ENCODE peak calls at places on chromosomes 5 and 9, in five cellular contexts. M is CD8-positive, alpha-beta T cell; P is endodermal cell; R is ascending aorta; V is adrenal gland. A is an unnamed sample. For H3K4me1, the result is how much of the 10 kb centered on the place peaks cover.

GRCh38 chr5:113487411-113487778 is 858 bp downstream of the MCC start:
- DNase-seq in M (no peak), V (no peak), P (no peak), R (no peak), A (no peak)

GRCh38 chr9:116617389-116617788 is 69.7 kb upstream of the TRIM32 start:
- DNase-seq in R (no peak), M (no peak), V (no peak), P (no peak), A (no peak)

GRCh38 chr5:168869615-168870227 is 290.6 kb upstream of the PANK3 start:
- DNase-seq in V (no peak), M (no peak), P (no peak), R (no peak), A (no peak)

GRCh38 chr9:7432989-7433388 is 366.6 kb downstream of the DMAC1 start:
- DNase-seq in P (no peak), M (no peak), R (no peak), V (no peak), A (no peak)

GRCh38 chr5:41636605-41637004 is 126.2 kb upstream of the PLCXD3 start:
- DNase-seq in R (no peak), M (no peak), P (peak), V (no peak), A (no peak)

GRCh38 chr9:127942152-127943010 is 4.7 kb upstream of the DPM2 start:
- DNase-seq in R (peak), V (peak), P (peak), M (no peak), A (no peak)

GRCh38 chr9:4861145-4861544 is 68.4 kb downstream of the RCL1 start:
- DNase-seq in M (no peak), R (no peak), V (no peak), P (no peak), A (no peak)

GRCh38 chr5:141094481-141095262 is at the start of gene PCDHB2:
- DNase-seq in R (no peak), P (peak), M (no peak), V (no peak), A (no peak)

GRCh38 chr5:36734422-36734821 is 128.0 kb downstream of the SLC1A3 start:
- DNase-seq in M (no peak), R (no peak), V (no peak), P (no peak), A (no peak)

GRCh38 chr9:94610181-94610591 is 16.6 kb upstream of the FBP2 start:
- DNase-seq in P (no peak), R (no peak), M (no peak), V (no peak), A (no peak)

GRCh38 chr5:181243020-181243520 is 636 bp downstream of the RACK1 start:
- DNase-seq in R (no peak), M (no peak), V (no peak), P (no peak), A (no peak)

GRCh38 chr9:81613002-81613750 is 76.2 kb downstream of the TLE1 start:
- DNase-seq in P (no peak), R (peak), M (no peak), V (no peak), A (peak)

GRCh38 chr5:156414381-156414780 is 87.4 kb downstream of the SGCD start:
- DNase-seq in M (no peak), R (no peak), V (no peak), P (no peak), A (no peak)

GRCh38 chr5:50905996-50906395 is 239.6 kb downstream of the PARP8 start:
- DNase-seq in P (no peak), R (no peak), V (no peak), M (no peak), A (no peak)

GRCh38 chr5:53871050-53871449 is 310.6 kb downstream of the NDUFS4 start:
- DNase-seq in V (no peak), R (no peak), M (no peak), P (no peak), A (no peak)

GRCh38 chr9:75866273-75866871 is 24.1 kb upstream of the PCSK5 start:
- DNase-seq in P (peak), R (peak), M (peak), V (peak), A (no peak)

GRCh38 chr9:113998529-113999255 is 79.4 kb downstream of the AMBP start:
- DNase-seq in M (no peak), P (peak), V (peak), R (peak), A (no peak)

GRCh38 chr9:93567271-93567959 is 9.0 kb upstream of the PHF2 start:
- DNase-seq in M (no peak), P (peak), V (no peak), R (no peak), A (no peak)

GRCh38 chr5:34833991-34834793 is 4.8 kb upstream of the TTC23L start:
- DNase-seq in R (no peak), V (no peak), P (no peak), M (no peak), A (no peak)

GRCh38 chr5:14118551-14119320 is 24.4 kb upstream of the TRIO start:
- DNase-seq in P (peak), R (no peak), V (no peak), M (no peak), A (no peak)

GRCh38 chr5:169805527-169805934 is 168.5 kb downstream of the DOCK2 start:
- DNase-seq in M (no peak), R (no peak), P (peak), V (no peak), A (no peak)

GRCh38 chr5:22916393-22916792 is 63.2 kb upstream of the CDH12 start:
- DNase-seq in P (no peak), V (no peak), M (no peak), R (no peak), A (no peak)

DNA sequence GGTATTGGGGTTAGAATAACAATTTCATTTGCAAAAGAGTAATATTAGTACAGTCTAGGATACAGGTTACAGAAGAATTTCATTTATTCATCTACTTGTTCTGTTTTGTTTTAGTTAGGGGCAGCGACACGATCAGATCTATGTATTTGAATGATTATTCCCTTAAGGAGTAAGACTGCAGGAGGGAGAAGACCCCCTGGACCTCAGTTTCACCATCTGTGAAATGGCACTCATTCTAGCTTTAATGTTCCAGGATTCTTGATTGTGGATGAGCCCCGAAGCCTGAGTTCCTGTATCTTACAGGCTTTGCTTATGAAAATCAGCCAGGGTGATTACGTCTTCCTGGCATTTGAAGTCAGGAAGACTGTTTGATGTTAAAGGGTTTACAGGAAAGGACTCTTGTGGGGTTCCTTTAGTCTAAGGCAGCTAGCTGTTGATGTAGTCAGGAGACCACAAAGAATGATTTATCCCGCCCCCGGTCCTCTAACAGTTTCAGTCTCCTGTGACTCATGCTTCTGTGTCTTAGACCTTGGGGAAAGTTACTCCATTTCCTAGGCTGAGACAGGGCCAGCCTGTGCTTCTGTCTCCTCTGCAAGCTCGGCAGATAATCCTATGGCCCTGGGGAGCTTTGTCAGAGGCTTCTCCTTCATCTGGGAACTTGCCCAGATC is 11.5 kb downstream of the SMIM3 start:
- DNase-seq in V (peak), M (peak), R (peak), P (peak), A (peak)
- H3K4me3 ChIP-seq in V (no peak), M (peak), R (no peak), P (no peak), A (peak)

DNA sequence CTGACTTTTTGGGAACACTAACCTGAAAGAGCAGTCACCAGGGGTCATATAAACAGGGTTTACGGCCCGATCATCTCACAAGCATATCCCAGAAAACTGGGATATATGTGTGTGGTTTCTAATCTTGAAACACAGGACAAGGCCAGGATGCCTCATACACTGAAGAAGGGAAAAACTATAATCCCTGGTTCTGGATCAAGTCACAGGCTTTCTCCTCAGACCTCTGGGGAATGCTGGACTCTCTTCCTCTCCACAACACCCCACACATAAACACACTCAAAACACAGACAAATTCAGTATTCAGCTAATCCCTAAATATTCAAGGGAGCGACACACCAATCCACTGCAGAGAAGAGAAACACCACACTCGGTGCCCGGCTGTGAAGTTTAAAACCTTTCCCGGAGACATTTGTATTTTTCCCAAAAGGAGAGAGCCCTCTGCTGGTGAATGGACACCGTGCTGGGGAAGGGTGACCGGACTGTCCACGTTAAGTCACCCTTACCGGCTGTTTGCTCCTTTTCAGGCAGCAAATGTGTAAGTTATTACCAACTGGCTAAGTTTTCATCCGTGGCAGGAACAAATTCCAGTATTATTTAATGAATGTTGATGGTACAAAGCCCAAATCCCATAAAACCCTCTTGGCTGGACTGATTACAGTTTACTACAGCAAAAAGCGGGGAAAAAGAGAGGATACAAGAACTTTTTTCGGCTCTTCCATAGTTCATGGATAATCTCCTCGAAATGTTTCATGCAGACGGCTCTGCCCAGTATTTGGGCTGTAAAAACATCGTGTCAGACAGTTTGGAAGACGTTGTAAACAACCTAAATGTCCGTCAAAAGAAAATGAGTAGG is 131.0 kb upstream of the SLC30A5 start:
- DNase-seq in P (peak), V (peak), M (no peak), R (peak), A (no peak)
- TF ChIP-seq CTCF in P (peak), V (peak), M (no peak), R (peak), A (peak)

GRCh38 chr5:38465045-38465444 is 91.4 kb downstream of the LIFR start:
- DNase-seq in V (no peak), M (no peak), P (no peak), R (no peak), A (no peak)
- H3K4me1 ChIP-seq in V (under half), M (under half), P (under half), R (half or more), A (half or more)

DNA sequence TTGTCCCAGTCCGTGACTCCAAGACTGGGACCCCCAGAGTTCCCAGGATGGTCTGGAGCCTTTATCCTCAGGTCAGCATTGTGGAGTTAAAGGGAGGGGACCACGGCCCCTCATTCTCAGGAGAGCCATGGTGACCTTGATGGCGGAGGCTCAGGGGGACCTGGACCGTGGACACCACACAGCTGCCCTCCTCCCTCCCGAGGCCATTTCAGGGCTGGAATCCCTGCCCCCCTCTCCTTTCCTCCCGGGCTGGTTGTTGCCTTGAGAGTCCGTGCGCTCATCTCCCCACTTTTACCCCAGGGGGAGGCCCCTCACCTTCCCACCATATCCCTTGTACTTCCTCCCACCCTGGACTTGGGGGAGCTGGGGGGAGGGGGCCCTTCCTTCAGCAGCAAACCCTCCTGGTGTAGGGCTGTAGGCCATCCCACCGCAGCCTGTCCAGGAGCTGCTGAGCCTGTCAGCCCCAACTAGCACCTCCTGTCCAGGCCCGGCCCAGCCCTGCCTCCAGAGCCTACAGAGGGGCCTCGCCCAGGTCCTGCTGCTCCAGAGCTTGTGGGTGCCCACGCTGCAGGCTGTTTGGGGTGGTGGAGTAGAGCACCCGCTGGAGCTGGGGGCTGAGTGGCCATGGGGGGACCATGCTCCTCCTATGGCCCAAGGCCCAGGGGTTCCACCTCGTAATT is 14.3 kb upstream of the AJM1 start:
- DNase-seq in M (no peak), R (no peak), V (no peak), P (no peak), A (no peak)
- H3K4me3 ChIP-seq in M (no peak), R (no peak), V (no peak), P (no peak), A (no peak)

GRCh38 chr5:10607666-10608442 is 44.0 kb downstream of the ANKRD33B start:
- DNase-seq in P (peak), R (peak), V (peak), M (no peak), A (no peak)
- TF ChIP-seq CTCF in P (peak), R (no peak), V (no peak), M (no peak), A (no peak)

GRCh38 chr5:82753374-82753773 is 323.8 kb downstream of the TMEM167A start:
- DNase-seq in M (no peak), P (no peak), V (no peak), R (no peak), A (no peak)

GRCh38 chr5:82754347-82754746 is 322.8 kb downstream of the TMEM167A start:
- DNase-seq in R (no peak), P (no peak), V (no peak), M (no peak), A (no peak)

GRCh38 chr5:82745016-82745415 is 332.2 kb downstream of the TMEM167A start:
- DNase-seq in V (no peak), M (no peak), R (no peak), P (no peak), A (no peak)

GRCh38 chr5:82748688-82749091 is 328.5 kb downstream of the TMEM167A start:
- DNase-seq in V (no peak), R (no peak), M (no peak), P (no peak), A (no peak)

GRCh38 chr5:82749453-82749852 is 327.7 kb downstream of the TMEM167A start:
- DNase-seq in P (no peak), V (no peak), M (no peak), R (no peak), A (no peak)
- H3K4me1 ChIP-seq in P (under half), V (under half), M (under half), R (under half), A (under half)

DNA sequence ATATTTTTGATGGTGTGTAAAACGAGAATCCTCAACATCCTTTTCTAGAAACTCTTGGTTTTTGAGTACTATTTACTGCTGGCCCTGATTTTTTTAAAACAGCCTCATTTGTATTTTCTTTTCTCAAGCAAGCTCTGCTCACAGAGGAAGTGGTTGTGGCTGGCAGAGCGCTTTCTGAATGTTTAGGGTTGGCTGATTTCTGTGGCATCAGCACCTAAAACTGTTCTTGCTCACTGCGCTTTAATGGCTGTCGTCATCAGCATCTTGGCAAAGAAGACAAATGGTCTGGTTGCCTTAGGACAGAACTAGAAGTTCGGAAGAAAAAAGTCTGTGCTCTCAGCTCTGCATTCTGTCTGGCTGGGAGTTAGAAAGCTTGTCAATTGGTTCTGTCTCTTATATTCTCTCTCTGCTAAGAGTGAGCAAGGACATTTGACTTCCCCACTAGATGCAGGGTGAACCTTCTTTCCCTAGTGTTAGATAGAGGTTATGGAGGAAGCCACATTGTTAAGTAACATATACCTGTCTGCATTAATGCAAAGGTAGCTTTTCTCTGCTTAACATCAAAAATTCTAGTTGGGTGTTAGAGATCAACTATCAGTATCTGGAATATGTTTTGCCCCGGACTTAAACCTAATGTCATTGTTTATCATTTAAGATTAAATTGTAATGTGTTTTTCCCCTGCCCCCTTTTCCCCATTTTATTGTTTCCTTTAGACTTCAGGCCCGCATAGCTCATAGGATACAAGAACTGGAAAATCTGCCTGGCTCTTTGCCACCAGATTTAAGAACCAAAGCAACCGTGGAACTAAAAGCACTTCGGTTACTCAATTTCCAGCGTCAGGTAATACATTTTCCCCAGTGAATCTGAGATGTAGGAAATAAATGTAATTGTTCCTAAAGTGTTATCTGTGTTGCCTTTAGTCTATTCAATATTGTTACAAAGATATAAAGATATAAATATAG is 39.0 kb downstream of the SMARCA2 start:
- DNase-seq in P (no peak), V (peak), R (peak), M (peak), A (peak)
- H3K4me3 ChIP-seq in P (no peak), V (no peak), R (no peak), M (no peak), A (no peak)

DNA sequence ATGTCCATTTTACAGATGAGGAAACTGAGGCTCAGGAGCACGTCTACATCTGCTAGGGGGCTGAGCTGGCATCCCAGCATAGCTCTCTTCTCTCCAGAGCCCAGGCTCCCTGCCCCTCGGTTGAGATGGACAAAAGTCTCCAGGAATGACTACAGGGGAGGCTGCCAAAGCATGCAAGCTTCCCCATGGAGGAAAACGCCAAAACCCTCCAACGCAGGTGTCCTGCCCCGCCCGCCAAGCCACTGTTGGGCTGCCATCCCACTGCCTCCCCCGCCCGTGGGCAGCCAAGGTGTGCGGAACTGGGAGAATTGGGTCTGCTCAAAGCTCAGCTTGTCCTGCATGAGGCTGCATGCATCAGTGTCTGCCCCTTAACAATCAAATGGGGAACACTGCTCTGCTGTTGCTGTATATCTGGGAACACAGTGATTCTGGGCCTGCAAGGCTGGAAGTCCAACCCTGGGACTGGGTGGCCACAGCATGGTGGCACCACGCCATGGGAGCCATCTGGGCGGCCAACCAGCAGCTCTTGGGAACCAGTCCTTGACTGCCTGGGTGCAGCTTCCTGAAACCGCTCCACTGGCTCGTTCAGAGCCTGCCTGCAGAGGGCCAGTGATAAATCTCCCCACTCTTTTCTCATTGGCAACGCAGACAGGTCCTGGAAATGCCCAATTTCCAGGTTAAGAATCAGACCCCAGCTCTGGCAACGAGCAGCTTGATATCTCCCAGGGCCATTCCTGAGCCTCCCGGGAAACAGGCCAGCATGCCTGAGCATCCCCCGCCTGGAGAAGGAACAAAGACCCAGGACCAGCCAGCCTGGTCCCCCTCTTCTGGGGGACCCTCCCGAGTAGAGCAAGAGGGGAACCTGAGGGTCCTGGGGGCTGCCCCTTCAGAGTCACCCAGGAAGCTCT is 3.5 kb downstream of the RALGDS start:
- DNase-seq in P (no peak), V (peak), M (no peak), R (no peak), A (no peak)
- TF ChIP-seq CTCF in P (no peak), V (peak), M (no peak), R (no peak), A (peak)

GRCh38 chr9:134477927-134478326 is 151.7 kb downstream of the RXRA start:
- DNase-seq in R (peak), P (no peak), V (no peak), M (no peak), A (peak)

GRCh38 chr9:134476256-134476941 is 150.1 kb downstream of the RXRA start:
- DNase-seq in M (no peak), V (no peak), P (no peak), R (no peak), A (no peak)

GRCh38 chr9:134476942-134477335 is 150.7 kb downstream of the RXRA start:
- DNase-seq in R (no peak), V (no peak), P (no peak), M (no peak), A (no peak)

GRCh38 chr9:134475051-134475790 is 149.0 kb downstream of the RXRA start:
- DNase-seq in V (peak), M (peak), P (no peak), R (peak), A (no peak)

GRCh38 chr9:134477342-134477925 is 151.2 kb downstream of the RXRA start:
- DNase-seq in V (no peak), P (no peak), M (no peak), R (no peak), A (no peak)
- H3K4me1 ChIP-seq in V (under half), P (under half), M (under half), R (under half), A (under half)